ENCODE peak calls at places on chromosomes 3 and 15, in seven cellular contexts. One of them, this sample, is unnamed.

GRCh38 chr15:67415186-67415585 is 105.7 kb upstream of the C15orf61 start:
- DNase-seq in iPS-NIHi11: no peak
- DNase-seq in stimulated activated naive B cell treated with anti-CD40 and anti-IgM and Interleukin-4, amounts not matched to agents 10 μg/mL and 1 μg/mL and 100 μg/mL, for 72 hours: no peak
- DNase-seq in naive thymus-derived CD4-positive, alpha-beta T cell: no peak
- DNase-seq in germinal center: no peak
- DNase-seq in HCT116: no peak
- DNase-seq in bronchial epithelial cell: no peak
- DNase-seq in this sample: no peak

GRCh38 chr3:109874900-109875735 is 537.8 kb upstream of the DPPA4 start:
- DNase-seq in iPS-NIHi11: no peak
- DNase-seq in stimulated activated naive B cell treated with anti-CD40 and anti-IgM and Interleukin-4, amounts not matched to agents 10 μg/mL and 1 μg/mL and 100 μg/mL, for 72 hours: no peak
- DNase-seq in naive thymus-derived CD4-positive, alpha-beta T cell: no peak
- DNase-seq in germinal center: no peak
- DNase-seq in HCT116: no peak
- DNase-seq in bronchial epithelial cell: peak; percentile 94
- DNase-seq in this sample: no peak

GRCh38 chr3:128009952-128010846 is 42.0 kb upstream of the SEC61A1 start:
- DNase-seq in iPS-NIHi11: no peak
- DNase-seq in stimulated activated naive B cell treated with anti-CD40 and anti-IgM and Interleukin-4, amounts not matched to agents 10 μg/mL and 1 μg/mL and 100 μg/mL, for 72 hours: no peak
- DNase-seq in naive thymus-derived CD4-positive, alpha-beta T cell: no peak
- DNase-seq in germinal center: no peak
- DNase-seq in HCT116: no peak
- DNase-seq in bronchial epithelial cell: peak; percentile 78
- DNase-seq in this sample: no peak

GRCh38 chr15:80817901-80818300 is 38.7 kb downstream of the CEMIP start:
- DNase-seq in iPS-NIHi11: no peak
- DNase-seq in stimulated activated naive B cell treated with anti-CD40 and anti-IgM and Interleukin-4, amounts not matched to agents 10 μg/mL and 1 μg/mL and 100 μg/mL, for 72 hours: no peak
- DNase-seq in naive thymus-derived CD4-positive, alpha-beta T cell: no peak
- DNase-seq in germinal center: no peak
- DNase-seq in HCT116: no peak
- DNase-seq in bronchial epithelial cell: no peak
- DNase-seq in this sample: no peak

GRCh38 chr3:194103475-194103874 is 32.5 kb upstream of the HES1 start:
- DNase-seq in iPS-NIHi11: no peak
- DNase-seq in stimulated activated naive B cell treated with anti-CD40 and anti-IgM and Interleukin-4, amounts not matched to agents 10 μg/mL and 1 μg/mL and 100 μg/mL, for 72 hours: peak; percentile 56
- DNase-seq in naive thymus-derived CD4-positive, alpha-beta T cell: no peak
- DNase-seq in germinal center: peak; percentile 77
- DNase-seq in HCT116: no peak
- DNase-seq in bronchial epithelial cell: no peak
- DNase-seq in this sample: peak; percentile 35

GRCh38 chr3:189167027-189167766 is 4.6 kb upstream of the TPRG1 start:
- DNase-seq in iPS-NIHi11: peak; percentile 44
- DNase-seq in stimulated activated naive B cell treated with anti-CD40 and anti-IgM and Interleukin-4, amounts not matched to agents 10 μg/mL and 1 μg/mL and 100 μg/mL, for 72 hours: no peak
- DNase-seq in naive thymus-derived CD4-positive, alpha-beta T cell: no peak
- DNase-seq in germinal center: no peak
- DNase-seq in HCT116: peak; percentile 70
- DNase-seq in bronchial epithelial cell: peak; percentile 94
- DNase-seq in this sample: no peak

GRCh38 chr3:148229107-148229506 is 468.6 kb upstream of the AGTR1 start:
- DNase-seq in iPS-NIHi11: no peak
- DNase-seq in stimulated activated naive B cell treated with anti-CD40 and anti-IgM and Interleukin-4, amounts not matched to agents 10 μg/mL and 1 μg/mL and 100 μg/mL, for 72 hours: no peak
- DNase-seq in naive thymus-derived CD4-positive, alpha-beta T cell: no peak
- DNase-seq in germinal center: no peak
- DNase-seq in HCT116: no peak
- DNase-seq in bronchial epithelial cell: no peak
- DNase-seq in this sample: no peak

GRCh38 chr3:35392187-35392586 is 247.1 kb upstream of the ARPP21 start:
- DNase-seq in iPS-NIHi11: no peak
- DNase-seq in stimulated activated naive B cell treated with anti-CD40 and anti-IgM and Interleukin-4, amounts not matched to agents 10 μg/mL and 1 μg/mL and 100 μg/mL, for 72 hours: no peak
- DNase-seq in naive thymus-derived CD4-positive, alpha-beta T cell: no peak
- DNase-seq in germinal center: no peak
- DNase-seq in HCT116: no peak
- DNase-seq in bronchial epithelial cell: no peak
- DNase-seq in this sample: no peak

GRCh38 chr15:95684693-95685115 is 645.8 kb upstream of the NR2F2 start:
- DNase-seq in iPS-NIHi11: no peak
- DNase-seq in stimulated activated naive B cell treated with anti-CD40 and anti-IgM and Interleukin-4, amounts not matched to agents 10 μg/mL and 1 μg/mL and 100 μg/mL, for 72 hours: no peak
- DNase-seq in naive thymus-derived CD4-positive, alpha-beta T cell: no peak
- DNase-seq in germinal center: no peak
- DNase-seq in HCT116: peak; percentile 21
- DNase-seq in bronchial epithelial cell: peak; percentile 95
- DNase-seq in this sample: no peak

GRCh38 chr3:19947549-19948071 is 713 bp downstream of the RAB5A start:
- DNase-seq in iPS-NIHi11: peak; percentile 41
- DNase-seq in stimulated activated naive B cell treated with anti-CD40 and anti-IgM and Interleukin-4, amounts not matched to agents 10 μg/mL and 1 μg/mL and 100 μg/mL, for 72 hours: peak; percentile 43
- DNase-seq in naive thymus-derived CD4-positive, alpha-beta T cell: peak; percentile 59
- DNase-seq in germinal center: peak; percentile 21
- DNase-seq in HCT116: peak; percentile 18
- DNase-seq in bronchial epithelial cell: peak; percentile 67
- DNase-seq in this sample: peak; percentile 78

GRCh38 chr3:132629928-132630327 is 29.7 kb downstream of the ACAD11 start:
- DNase-seq in iPS-NIHi11: no peak
- DNase-seq in stimulated activated naive B cell treated with anti-CD40 and anti-IgM and Interleukin-4, amounts not matched to agents 10 μg/mL and 1 μg/mL and 100 μg/mL, for 72 hours: no peak
- DNase-seq in naive thymus-derived CD4-positive, alpha-beta T cell: no peak
- DNase-seq in germinal center: no peak
- DNase-seq in HCT116: no peak
- DNase-seq in bronchial epithelial cell: peak; percentile 89
- DNase-seq in this sample: no peak

GRCh38 chr15:68818671-68819450 is 1.8 kb downstream of the ANP32A start:
- DNase-seq in iPS-NIHi11: peak; percentile 49
- DNase-seq in stimulated activated naive B cell treated with anti-CD40 and anti-IgM and Interleukin-4, amounts not matched to agents 10 μg/mL and 1 μg/mL and 100 μg/mL, for 72 hours: peak; percentile 62
- DNase-seq in naive thymus-derived CD4-positive, alpha-beta T cell: no peak
- DNase-seq in germinal center: peak; percentile 71
- DNase-seq in HCT116: no peak
- DNase-seq in bronchial epithelial cell: no peak
- DNase-seq in this sample: peak; percentile 66

GRCh38 chr3:45964139-45964538 is 20.9 kb downstream of the CXCR6 start:
- DNase-seq in iPS-NIHi11: no peak
- DNase-seq in stimulated activated naive B cell treated with anti-CD40 and anti-IgM and Interleukin-4, amounts not matched to agents 10 μg/mL and 1 μg/mL and 100 μg/mL, for 72 hours: no peak
- DNase-seq in naive thymus-derived CD4-positive, alpha-beta T cell: peak; percentile 61
- DNase-seq in germinal center: no peak
- DNase-seq in HCT116: no peak
- DNase-seq in bronchial epithelial cell: no peak
- DNase-seq in this sample: peak; percentile 43

GRCh38 chr3:102206506-102207145 is 228.2 kb upstream of the ZPLD1 start:
- DNase-seq in iPS-NIHi11: no peak
- DNase-seq in stimulated activated naive B cell treated with anti-CD40 and anti-IgM and Interleukin-4, amounts not matched to agents 10 μg/mL and 1 μg/mL and 100 μg/mL, for 72 hours: no peak
- DNase-seq in naive thymus-derived CD4-positive, alpha-beta T cell: no peak
- DNase-seq in germinal center: no peak
- DNase-seq in HCT116: no peak
- DNase-seq in bronchial epithelial cell: peak; percentile 85
- DNase-seq in this sample: no peak

GRCh38 chr3:42052867-42053351 is 38.2 kb upstream of the TRAK1 start:
- DNase-seq in iPS-NIHi11: no peak
- DNase-seq in stimulated activated naive B cell treated with anti-CD40 and anti-IgM and Interleukin-4, amounts not matched to agents 10 μg/mL and 1 μg/mL and 100 μg/mL, for 72 hours: no peak
- DNase-seq in naive thymus-derived CD4-positive, alpha-beta T cell: no peak
- DNase-seq in germinal center: no peak
- DNase-seq in HCT116: no peak
- DNase-seq in bronchial epithelial cell: no peak
- DNase-seq in this sample: no peak

GRCh38 chr3:100040846-100041245 is 73.5 kb downstream of the FILIP1L start:
- DNase-seq in iPS-NIHi11: no peak
- DNase-seq in stimulated activated naive B cell treated with anti-CD40 and anti-IgM and Interleukin-4, amounts not matched to agents 10 μg/mL and 1 μg/mL and 100 μg/mL, for 72 hours: no peak
- DNase-seq in naive thymus-derived CD4-positive, alpha-beta T cell: no peak
- DNase-seq in germinal center: no peak
- DNase-seq in HCT116: no peak
- DNase-seq in bronchial epithelial cell: no peak
- DNase-seq in this sample: no peak

GRCh38 chr15:34650177-34650576 is 66.7 kb upstream of the GOLGA8B start:
- DNase-seq in iPS-NIHi11: no peak
- DNase-seq in stimulated activated naive B cell treated with anti-CD40 and anti-IgM and Interleukin-4, amounts not matched to agents 10 μg/mL and 1 μg/mL and 100 μg/mL, for 72 hours: peak; percentile 33
- DNase-seq in naive thymus-derived CD4-positive, alpha-beta T cell: no peak
- DNase-seq in germinal center: no peak
- DNase-seq in HCT116: no peak
- DNase-seq in bronchial epithelial cell: peak; percentile 47
- DNase-seq in this sample: peak; percentile 8

GRCh38 chr3:55484191-55484644 is 2.9 kb downstream of the WNT5A start:
- DNase-seq in iPS-NIHi11: peak; percentile 34
- DNase-seq in stimulated activated naive B cell treated with anti-CD40 and anti-IgM and Interleukin-4, amounts not matched to agents 10 μg/mL and 1 μg/mL and 100 μg/mL, for 72 hours: no peak
- DNase-seq in naive thymus-derived CD4-positive, alpha-beta T cell: no peak
- DNase-seq in germinal center: no peak
- DNase-seq in HCT116: no peak
- DNase-seq in bronchial epithelial cell: no peak
- DNase-seq in this sample: peak; percentile 11

GRCh38 chr15:57541805-57542504 is 49.7 kb upstream of the MYZAP start:
- DNase-seq in iPS-NIHi11: peak; percentile 70
- DNase-seq in stimulated activated naive B cell treated with anti-CD40 and anti-IgM and Interleukin-4, amounts not matched to agents 10 μg/mL and 1 μg/mL and 100 μg/mL, for 72 hours: no peak
- DNase-seq in naive thymus-derived CD4-positive, alpha-beta T cell: no peak
- DNase-seq in germinal center: peak; percentile 23
- DNase-seq in HCT116: peak; percentile 45
- DNase-seq in bronchial epithelial cell: peak; percentile 66
- DNase-seq in this sample: no peak

GRCh38 chr15:90184786-90185704 is 16.1 kb upstream of the SEMA4B start:
- DNase-seq in iPS-NIHi11: peak; percentile 88
- DNase-seq in stimulated activated naive B cell treated with anti-CD40 and anti-IgM and Interleukin-4, amounts not matched to agents 10 μg/mL and 1 μg/mL and 100 μg/mL, for 72 hours: peak; percentile 59
- DNase-seq in naive thymus-derived CD4-positive, alpha-beta T cell: peak; percentile 60
- DNase-seq in germinal center: peak; percentile 87
- DNase-seq in HCT116: no peak
- DNase-seq in bronchial epithelial cell: peak; percentile 18
- DNase-seq in this sample: peak; percentile 86

GRCh38 chr3:121998030-121998580 is 23.9 kb downstream of the ILDR1 start:
- DNase-seq in iPS-NIHi11: no peak
- DNase-seq in stimulated activated naive B cell treated with anti-CD40 and anti-IgM and Interleukin-4, amounts not matched to agents 10 μg/mL and 1 μg/mL and 100 μg/mL, for 72 hours: peak; percentile 36
- DNase-seq in naive thymus-derived CD4-positive, alpha-beta T cell: no peak
- DNase-seq in germinal center: no peak
- DNase-seq in HCT116: no peak
- DNase-seq in bronchial epithelial cell: peak; percentile 74
- DNase-seq in this sample: no peak

GRCh38 chr15:93089855-93090305 is 869 bp upstream of the RGMA start:
- DNase-seq in iPS-NIHi11: no peak
- DNase-seq in stimulated activated naive B cell treated with anti-CD40 and anti-IgM and Interleukin-4, amounts not matched to agents 10 μg/mL and 1 μg/mL and 100 μg/mL, for 72 hours: no peak
- DNase-seq in naive thymus-derived CD4-positive, alpha-beta T cell: no peak
- DNase-seq in germinal center: no peak
- DNase-seq in HCT116: no peak
- DNase-seq in bronchial epithelial cell: no peak
- DNase-seq in this sample: peak; percentile 16

GRCh38 chr3:3907023-3907422 is 107.8 kb downstream of the LRRN1 start:
- DNase-seq in iPS-NIHi11: no peak
- DNase-seq in stimulated activated naive B cell treated with anti-CD40 and anti-IgM and Interleukin-4, amounts not matched to agents 10 μg/mL and 1 μg/mL and 100 μg/mL, for 72 hours: no peak
- DNase-seq in naive thymus-derived CD4-positive, alpha-beta T cell: no peak
- DNase-seq in germinal center: no peak
- DNase-seq in HCT116: no peak
- DNase-seq in bronchial epithelial cell: no peak
- DNase-seq in this sample: no peak

GRCh38 chr3:72011495-72011894 is 226.5 kb upstream of the PROK2 start:
- DNase-seq in iPS-NIHi11: peak; percentile 37
- DNase-seq in stimulated activated naive B cell treated with anti-CD40 and anti-IgM and Interleukin-4, amounts not matched to agents 10 μg/mL and 1 μg/mL and 100 μg/mL, for 72 hours: no peak
- DNase-seq in naive thymus-derived CD4-positive, alpha-beta T cell: no peak
- DNase-seq in germinal center: no peak
- DNase-seq in HCT116: no peak
- DNase-seq in bronchial epithelial cell: no peak
- DNase-seq in this sample: no peak

GRCh38 chr15:63708141-63708772 is 111.1 kb downstream of the FBXL22 start:
- DNase-seq in iPS-NIHi11: no peak
- DNase-seq in stimulated activated naive B cell treated with anti-CD40 and anti-IgM and Interleukin-4, amounts not matched to agents 10 μg/mL and 1 μg/mL and 100 μg/mL, for 72 hours: no peak
- DNase-seq in naive thymus-derived CD4-positive, alpha-beta T cell: no peak
- DNase-seq in germinal center: no peak
- DNase-seq in HCT116: no peak
- DNase-seq in bronchial epithelial cell: no peak
- DNase-seq in this sample: no peak